ENCODE peak calls at places on chromosomes 13 and 19, in four cellular contexts. R is fibroblast of pulmonary artery; K is activated T-cell treated with anti-CD3 and anti-CD28 coated beads, Interleukin-2, amount 50 U/mL, for 72 hours; Z is GM04504. F is an unnamed sample.

GRCh38 chr19:7492142-7493055 is 3.6 kb upstream of the PEX11G start:
- DNase-seq in R (peak), Z (peak), K (peak), F (peak)

GRCh38 chr13:50030315-50030714 is 15.1 kb downstream of the KCNRG start:
- DNase-seq in K (no peak), R (no peak), Z (no peak), F (no peak)

GRCh38 chr19:46813570-46814358 is 25.4 kb upstream of the SLC1A5 start:
- DNase-seq in K (no peak), Z (no peak), R (peak), F (peak)

GRCh38 chr13:98664924-98665637 is 87.4 kb downstream of the SLC15A1 start:
- DNase-seq in Z (no peak), R (no peak), K (no peak), F (no peak)

GRCh38 chr19:18160792-18161690 is 8.1 kb downstream of the PIK3R2 start:
- DNase-seq in K (peak), Z (no peak), R (peak), F (peak)

GRCh38 chr13:33932765-33933406 is 114.9 kb downstream of the RFC3 start:
- DNase-seq in R (peak), Z (no peak), K (no peak), F (no peak)

GRCh38 chr19:34556500-34556899 is 74.9 kb downstream of the WTIP start:
- DNase-seq in Z (peak), K (peak), R (peak), F (peak)

GRCh38 chr19:2362970-2363300 is 2.9 kb downstream of the TMPRSS9 start:
- DNase-seq in Z (no peak), K (no peak), R (no peak), F (no peak)

GRCh38 chr13:77521194-77521593 is 14.3 kb upstream of the SCEL start:
- DNase-seq in K (no peak), R (no peak), Z (no peak), F (peak)

GRCh38 chr13:101231751-101232428 is 184.4 kb downstream of the NALCN start:
- DNase-seq in R (no peak), K (no peak), Z (peak), F (no peak)

GRCh38 chr19:13784731-13785452 is 10.4 kb upstream of the ZSWIM4 start:
- DNase-seq in K (peak), Z (peak), R (peak), F (peak)

GRCh38 chr13:41268764-41269163 is 5.4 kb upstream of the MTRF1 start:
- DNase-seq in K (no peak), R (peak), Z (no peak), F (peak)

GRCh38 chr13:74068471-74068870 is 65.7 kb downstream of the KLF12 start:
- DNase-seq in R (no peak), K (peak), Z (no peak), F (no peak)

GRCh38 chr19:7550987-7551761 is 15.7 kb downstream of the PNPLA6 start:
- DNase-seq in R (peak), K (peak), Z (no peak), F (peak)

GRCh38 chr19:8343483-8343844 is 402 bp upstream of the KANK3 start:
- DNase-seq in K (no peak), Z (no peak), R (no peak), F (no peak)

GRCh38 chr19:14505488-14506239 is 9.7 kb upstream of the GIPC1 start:
- DNase-seq in K (peak), Z (peak), R (peak), F (peak)

GRCh38 chr13:48505597-48506091 is 27.2 kb downstream of the RCBTB2 start:
- DNase-seq in R (no peak), Z (peak), K (peak), F (no peak)

GRCh38 chr13:102322211-102322610 is 79.6 kb downstream of the FGF14 start:
- DNase-seq in Z (no peak), R (no peak), K (no peak), F (no peak)

GRCh38 chr19:50371914-50372475 is 4.3 kb upstream of the NR1H2 start:
- DNase-seq in R (no peak), K (no peak), Z (no peak), F (no peak)

GRCh38 chr19:38707512-38708114 is 36.7 kb downstream of the CAPN12 start:
- DNase-seq in Z (no peak), K (no peak), R (peak), F (peak)

GRCh38 chr13:111217661-111218060 is 102.6 kb downstream of the ARHGEF7 start:
- DNase-seq in R (no peak), Z (no peak), K (no peak), F (no peak)

GRCh38 chr19:45363861-45364459 is 6.4 kb downstream of the ERCC2 start:
- DNase-seq in Z (no peak), K (no peak), R (no peak), F (no peak)

GRCh38 chr19:45553464-45553863 is 31.1 kb downstream of the OPA3 start:
- DNase-seq in Z (no peak), R (no peak), K (no peak), F (no peak)

GRCh38 chr13:97425570-97425969 is 8.4 kb upstream of the RAP2A start:
- DNase-seq in Z (no peak), R (no peak), K (no peak), F (no peak)

GRCh38 chr19:17475541-17476115 is 5.3 kb downstream of the SLC27A1 start:
- DNase-seq in Z (peak), K (no peak), R (peak), F (no peak)

GRCh38 chr13:99386911-99387788 is 80.0 kb upstream of the GPR183 start:
- DNase-seq in R (peak), Z (no peak), K (peak), F (peak)

GRCh38 chr13:105442040-105442439 is 1093.4 kb downstream of the EFNB2 start:
- DNase-seq in Z (no peak), K (no peak), R (no peak), F (no peak)

GRCh38 chr19:12047868-12048267 is 4.9 kb downstream of the ZNF878 start:
- DNase-seq in K (no peak), R (no peak), Z (no peak), F (no peak)

GRCh38 chr19:33368074-33368864 is 5.2 kb upstream of the CEBPG start:
- DNase-seq in R (peak), K (no peak), Z (no peak), F (no peak)

F was measured in endothelial cell of umbilical vein.